ENCODE peak calls at places on chromosomes 6 and 20, in five cellular contexts. Q, E, N, L and Y are unnamed samples.

GRCh38 chr6:9397981-9398559 is 962.7 kb upstream of the SLC35B3 start:
- DNase-seq in Q (no peak), E (peak; percentile 85), N (peak; percentile 42), L (peak; percentile 45), Y (no peak)

GRCh38 chr6:140921366-140922226 is 1211.1 kb upstream of the GJE1 start:
- DNase-seq in Q (no peak), E (no peak), N (peak; percentile 21), L (peak; percentile 37), Y (no peak)

GRCh38 chr6:36739947-36740817 is 42.6 kb downstream of the RAB44 start:
- DNase-seq in Q (no peak), E (no peak), N (no peak), L (no peak), Y (no peak)

GRCh38 chr6:14921170-14921569 is 324.7 kb upstream of the JARID2 start:
- DNase-seq in Q (peak; percentile 68), E (peak; percentile 75), N (no peak), L (no peak), Y (peak; percentile 83)

GRCh38 chr6:108350528-108350927 is 55.7 kb downstream of the AFG1L start:
- DNase-seq in Q (no peak), E (no peak), N (no peak), L (peak; percentile 3), Y (no peak)

GRCh38 chr6:45816674-45817297 is 198.9 kb downstream of the CLIC5 start:
- DNase-seq in Q (no peak), E (no peak), N (no peak), L (no peak), Y (no peak)

GRCh38 chr20:38032585-38033329 is 499 bp downstream of the TTI1 start:
- DNase-seq in Q (no peak), E (peak; percentile 34), N (no peak), L (no peak), Y (no peak)

GRCh38 chr6:111871207-111871606 is 2.0 kb downstream of the FYN start:
- DNase-seq in Q (no peak), E (no peak), N (no peak), L (no peak), Y (no peak)

GRCh38 chr20:37686762-37687477 is 6.9 kb upstream of the CTNNBL1 start:
- DNase-seq in Q (no peak), E (no peak), N (no peak), L (no peak), Y (no peak)

GRCh38 chr20:6502999-6503398 is 264.5 kb upstream of the BMP2 start:
- DNase-seq in Q (no peak), E (no peak), N (no peak), L (no peak), Y (no peak)

GRCh38 chr20:59813126-59813947 is 120.1 kb downstream of the SYCP2 start:
- DNase-seq in Q (no peak), E (no peak), N (no peak), L (no peak), Y (no peak)

GRCh38 chr6:131116755-131117360 is 18.4 kb upstream of the AKAP7 start:
- DNase-seq in Q (no peak), E (no peak), N (no peak), L (peak; percentile 56), Y (no peak)

GRCh38 chr6:148743476-148743875 is 3.4 kb upstream of the UST start:
- DNase-seq in Q (no peak), E (no peak), N (no peak), L (no peak), Y (no peak)

GRCh38 chr6:69887026-69887425 is 20.7 kb downstream of the COL19A1 start:
- DNase-seq in Q (no peak), E (no peak), N (no peak), L (no peak), Y (no peak)

GRCh38 chr20:5349448-5349847 is 32.7 kb upstream of the PROKR2 start:
- DNase-seq in Q (no peak), E (no peak), N (no peak), L (no peak), Y (no peak)

GRCh38 chr6:147621280-147621679 is 112.8 kb downstream of the SAMD5 start:
- DNase-seq in Q (peak; percentile 20), E (no peak), N (no peak), L (no peak), Y (no peak)

GRCh38 chr6:139983555-139984276 is 609.3 kb upstream of the CITED2 start:
- DNase-seq in Q (no peak), E (no peak), N (no peak), L (no peak), Y (no peak)

GRCh38 chr6:150992682-150993081 is 127.2 kb downstream of the MTHFD1L start:
- DNase-seq in Q (no peak), E (no peak), N (no peak), L (no peak), Y (no peak)

GRCh38 chr6:170490259-170490658 is 62.8 kb downstream of the PSMB1 start:
- DNase-seq in Q (no peak), E (no peak), N (no peak), L (no peak), Y (no peak)

GRCh38 chr20:63737690-63737939 is 1.2 kb downstream of the LIME1 start:
- DNase-seq in Q (no peak), E (no peak), N (no peak), L (no peak), Y (no peak)
- H3K4me3 ChIP-seq in Q (no peak overlapping the region), E (no peak overlapping the region), N (no peak overlapping the region), L (peak overlapping the region; percentile 71), Y (peak overlapping the region; percentile 29)

GRCh38 chr20:18497603-18498002 is 578 bp upstream of the RBBP9 start:
- DNase-seq in Q (no peak), E (no peak), N (no peak), L (no peak), Y (no peak)
- H3K4me3 ChIP-seq in Q (peak overlapping the region; percentile 69), E (no peak overlapping the region), N (peak overlapping the region; percentile 88), L (no peak overlapping the region), Y (no peak overlapping the region)

DNA sequence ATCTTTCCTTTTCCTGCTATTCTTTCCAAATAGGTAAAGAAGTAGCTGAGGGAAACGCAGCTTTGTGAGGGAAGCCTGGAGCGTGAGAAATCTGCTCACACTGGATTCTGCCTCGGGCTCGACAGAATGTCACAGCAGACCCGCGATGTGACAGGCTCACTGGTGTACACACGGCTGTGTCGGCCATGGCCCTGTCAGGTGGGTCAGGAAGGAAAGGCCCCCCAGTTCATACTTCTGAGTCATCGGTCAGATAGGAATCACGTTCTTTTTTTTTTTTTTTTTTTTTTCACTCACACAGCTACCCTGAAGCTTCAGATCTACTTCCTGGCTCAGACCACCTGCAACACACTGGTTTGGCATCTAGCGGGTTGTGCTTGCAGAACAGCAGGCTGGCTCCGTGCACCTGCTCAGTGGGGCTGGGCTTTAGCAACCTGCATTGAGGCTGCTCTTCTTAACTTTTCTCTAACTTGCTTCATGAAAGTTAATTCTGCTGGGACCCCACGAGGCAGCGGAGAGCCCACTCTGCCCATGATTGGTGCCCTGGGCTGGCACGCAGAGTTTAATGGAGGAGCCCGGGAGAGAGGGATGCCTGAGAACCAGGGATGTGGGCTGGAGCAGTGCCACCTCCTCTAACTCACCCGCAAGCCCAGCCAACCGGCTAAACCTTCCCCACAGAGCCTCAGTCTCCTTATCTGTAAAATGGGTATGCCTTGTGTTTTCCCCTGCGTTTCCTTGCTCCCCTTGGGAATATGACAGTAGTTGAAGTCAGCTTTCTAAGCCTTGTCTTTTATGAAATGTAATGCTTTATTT is 61.5 kb upstream of the FNDC1 start:
- DNase-seq in Q (no peak), E (no peak), N (no peak), L (no peak), Y (no peak)
- H3K4me3 ChIP-seq in Q (no peak overlapping the region), E (no peak overlapping the region), N (no peak overlapping the region), L (no peak overlapping the region), Y (no peak overlapping the region)

GRCh38 chr6:2249126-2249525 is 3.7 kb upstream of the GMDS start:
- DNase-seq in Q (no peak), E (no peak), N (no peak), L (no peak), Y (no peak)

GRCh38 chr6:2244261-2245102 is 923 bp downstream of the GMDS start:
- DNase-seq in Q (no peak), E (no peak), N (no peak), L (peak; percentile 58), Y (no peak)

GRCh38 chr6:2245954-2246863 is 804 bp upstream of the GMDS start:
- DNase-seq in Q (peak; percentile 34), E (peak; percentile 66), N (peak; percentile 77), L (peak; percentile 71), Y (peak; percentile 70)

GRCh38 chr6:2245103-2245953 is at the start of gene GMDS:
- DNase-seq in Q (peak; percentile 78), E (peak; percentile 90), N (peak; percentile 93), L (peak; percentile 90), Y (peak; percentile 84)

DNA sequence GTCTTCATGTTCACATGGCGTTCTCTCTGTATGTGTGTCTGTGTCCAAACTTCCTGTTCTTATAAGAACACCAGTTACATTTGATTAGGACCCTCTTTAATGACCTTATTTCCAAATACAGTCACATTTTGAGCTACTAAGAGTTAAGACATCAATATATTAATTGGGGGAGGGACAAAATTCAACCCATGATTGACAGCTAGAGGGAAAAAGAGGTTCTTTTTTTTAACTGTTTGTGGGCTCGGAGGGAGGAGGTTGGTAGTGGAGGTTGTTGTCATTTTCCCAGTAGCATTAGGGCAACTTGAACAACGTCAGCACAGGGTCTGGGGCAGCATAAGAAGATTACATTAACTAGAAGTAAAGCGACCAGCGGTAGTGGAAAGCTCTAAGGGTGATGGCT is 2.3 kb upstream of the GMDS start:
- DNase-seq in Q (no peak), E (no peak), N (no peak), L (no peak), Y (no peak)
- H3K4me3 ChIP-seq in Q (no peak overlapping the region), E (no peak overlapping the region), N (no peak overlapping the region), L (no peak overlapping the region), Y (no peak overlapping the region)

DNA sequence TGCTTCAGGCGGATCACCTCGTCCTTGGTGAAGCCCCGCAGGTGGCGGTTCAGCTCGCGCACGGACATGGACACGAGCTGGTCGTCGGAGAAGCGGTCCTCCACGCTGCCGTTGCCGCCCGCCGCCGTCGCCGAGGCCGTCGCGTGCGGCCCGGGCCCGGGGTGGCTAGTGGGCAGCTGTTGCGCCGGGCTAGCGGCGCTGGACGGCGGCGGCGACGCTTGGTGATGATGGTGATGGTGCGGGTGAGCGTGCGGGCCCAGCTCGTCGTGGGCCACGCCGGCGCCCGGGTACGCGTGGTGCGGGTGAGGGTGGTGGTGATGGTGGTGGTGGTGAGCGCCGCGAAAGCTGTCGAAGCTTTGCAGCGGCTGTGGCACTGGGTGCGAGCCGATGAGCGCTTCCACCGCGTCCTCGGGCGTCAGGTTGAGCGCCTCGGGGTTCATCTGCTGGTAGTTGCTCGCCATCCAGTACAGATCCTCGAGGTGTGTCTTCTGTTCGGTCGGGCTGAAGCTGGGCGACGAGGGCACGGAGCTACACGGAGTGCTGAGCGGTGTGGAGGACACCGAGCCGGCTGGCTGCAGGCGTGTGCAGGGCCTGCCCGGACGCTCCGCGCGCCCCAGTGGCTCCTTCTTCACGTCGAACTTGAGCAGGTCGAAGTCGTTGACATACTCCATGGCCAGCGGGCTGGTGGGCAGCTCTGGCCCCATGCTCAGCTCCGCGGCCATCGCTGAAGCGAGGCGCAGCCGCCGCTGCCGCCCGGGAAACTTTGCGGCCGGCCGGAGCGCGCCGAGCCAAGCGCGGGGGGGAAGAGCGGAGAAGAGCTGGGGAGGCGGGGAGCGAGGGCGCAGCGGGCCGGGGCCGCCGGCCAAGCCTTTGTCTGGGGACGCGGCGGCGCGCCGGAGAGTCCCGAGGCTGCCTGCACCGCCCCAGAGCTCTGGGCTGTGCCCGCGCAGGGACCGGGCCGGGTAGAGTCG is 622 bp downstream of the MAFB start:
- DNase-seq in Q (no peak), E (peak; percentile 41), N (no peak), L (no peak), Y (no peak)
- H3K4me3 ChIP-seq in Q (peak overlapping the region; percentile 64), E (peak overlapping the region; percentile 65), N (peak overlapping the region; percentile 15), L (peak overlapping the region; percentile 68), Y (peak overlapping the region; percentile 55)

GRCh38 chr6:101402618-101403002 is 9.1 kb downstream of the GRIK2 start:
- DNase-seq in Q (no peak), E (peak; percentile 41), N (no peak), L (no peak), Y (no peak)
- H3K4me3 ChIP-seq in Q (no peak overlapping the region), E (peak overlapping the region; percentile 41), N (no peak overlapping the region), L (no peak overlapping the region), Y (peak overlapping the region; percentile 47)